ENCODE peak calls at places on chromosomes 6 and 20, in seven cellular contexts. One of them, this sample, is unnamed.

GRCh38 chr6:14759976-14760672 is 485.7 kb upstream of the JARID2 start:
- DNase-seq in iPS DF 19.7: no peak
- DNase-seq in activated effector memory CD4-positive, alpha-beta T cell treated with Interleukin-2 at 50 U/mL for 16 hours: no peak
- DNase-seq in retinal pigment epithelial cell: no peak
- DNase-seq in activated gamma-delta T cell: no peak
- DNase-seq in fibroblast of pulmonary artery: no peak
- DNase-seq in AG08396: no peak
- DNase-seq in this sample: no peak

GRCh38 chr6:54633601-54634000 is 213.0 kb upstream of the FAM83B start:
- DNase-seq in retinal pigment epithelial cell: no peak
- DNase-seq in iPS DF 19.7: no peak
- DNase-seq in fibroblast of pulmonary artery: no peak
- DNase-seq in AG08396: no peak
- DNase-seq in activated effector memory CD4-positive, alpha-beta T cell treated with Interleukin-2 at 50 U/mL for 16 hours: no peak
- DNase-seq in activated gamma-delta T cell: no peak
- DNase-seq in this sample: no peak

GRCh38 chr20:52105573-52106422 is 85.8 kb downstream of the ZFP64 start:
- DNase-seq in fibroblast of pulmonary artery: peak
- DNase-seq in activated effector memory CD4-positive, alpha-beta T cell treated with Interleukin-2 at 50 U/mL for 16 hours: no peak
- DNase-seq in iPS DF 19.7: peak
- DNase-seq in activated gamma-delta T cell: no peak
- DNase-seq in retinal pigment epithelial cell: no peak
- DNase-seq in AG08396: no peak
- DNase-seq in this sample: no peak

GRCh38 chr6:152846825-152847224 is 96.2 kb downstream of the VIP start:
- DNase-seq in activated gamma-delta T cell: no peak
- DNase-seq in activated effector memory CD4-positive, alpha-beta T cell treated with Interleukin-2 at 50 U/mL for 16 hours: no peak
- DNase-seq in fibroblast of pulmonary artery: no peak
- DNase-seq in iPS DF 19.7: no peak
- DNase-seq in AG08396: no peak
- DNase-seq in retinal pigment epithelial cell: peak
- DNase-seq in this sample: no peak

GRCh38 chr6:158552055-158552795 is 7.7 kb upstream of the TMEM181 start:
- DNase-seq in fibroblast of pulmonary artery: no peak
- DNase-seq in activated effector memory CD4-positive, alpha-beta T cell treated with Interleukin-2 at 50 U/mL for 16 hours: no peak
- DNase-seq in iPS DF 19.7: no peak
- DNase-seq in activated gamma-delta T cell: no peak
- DNase-seq in retinal pigment epithelial cell: no peak
- DNase-seq in AG08396: no peak
- DNase-seq in this sample: no peak

GRCh38 chr20:58447733-58448391 is 58.8 kb downstream of the VAPB start:
- DNase-seq in activated effector memory CD4-positive, alpha-beta T cell treated with Interleukin-2 at 50 U/mL for 16 hours: peak
- DNase-seq in activated gamma-delta T cell: no peak
- DNase-seq in iPS DF 19.7: peak
- DNase-seq in fibroblast of pulmonary artery: peak
- DNase-seq in retinal pigment epithelial cell: no peak
- DNase-seq in AG08396: peak
- DNase-seq in this sample: no peak

GRCh38 chr6:43120938-43121913 is 45.1 kb downstream of the PTK7 start:
- DNase-seq in iPS DF 19.7: no peak
- DNase-seq in activated effector memory CD4-positive, alpha-beta T cell treated with Interleukin-2 at 50 U/mL for 16 hours: no peak
- DNase-seq in activated gamma-delta T cell: no peak
- DNase-seq in retinal pigment epithelial cell: peak
- DNase-seq in fibroblast of pulmonary artery: peak
- DNase-seq in AG08396: peak
- DNase-seq in this sample: no peak

GRCh38 chr6:78952362-78952761 is 85.0 kb downstream of the IRAK1BP1 start:
- DNase-seq in fibroblast of pulmonary artery: no peak
- DNase-seq in activated gamma-delta T cell: no peak
- DNase-seq in retinal pigment epithelial cell: no peak
- DNase-seq in AG08396: no peak
- DNase-seq in iPS DF 19.7: no peak
- DNase-seq in activated effector memory CD4-positive, alpha-beta T cell treated with Interleukin-2 at 50 U/mL for 16 hours: no peak
- DNase-seq in this sample: no peak

GRCh38 chr6:145028144-145028818 is 707.0 kb downstream of the EPM2A start:
- DNase-seq in activated effector memory CD4-positive, alpha-beta T cell treated with Interleukin-2 at 50 U/mL for 16 hours: no peak
- DNase-seq in iPS DF 19.7: peak
- DNase-seq in retinal pigment epithelial cell: no peak
- DNase-seq in AG08396: no peak
- DNase-seq in fibroblast of pulmonary artery: peak
- DNase-seq in activated gamma-delta T cell: no peak
- DNase-seq in this sample: no peak

GRCh38 chr6:23228439-23229024 is 659.2 kb downstream of the HDGFL1 start:
- DNase-seq in activated gamma-delta T cell: no peak
- DNase-seq in fibroblast of pulmonary artery: no peak
- DNase-seq in AG08396: no peak
- DNase-seq in activated effector memory CD4-positive, alpha-beta T cell treated with Interleukin-2 at 50 U/mL for 16 hours: no peak
- DNase-seq in iPS DF 19.7: no peak
- DNase-seq in retinal pigment epithelial cell: no peak
- DNase-seq in this sample: no peak

GRCh38 chr20:3632311-3633004 is 30.7 kb downstream of the GFRA4 start:
- DNase-seq in activated effector memory CD4-positive, alpha-beta T cell treated with Interleukin-2 at 50 U/mL for 16 hours: no peak
- DNase-seq in activated gamma-delta T cell: no peak
- DNase-seq in retinal pigment epithelial cell: no peak
- DNase-seq in fibroblast of pulmonary artery: no peak
- DNase-seq in AG08396: no peak
- DNase-seq in iPS DF 19.7: no peak
- DNase-seq in this sample: no peak

GRCh38 chr6:166525567-166525966 is 60.9 kb downstream of the RAMACL start:
- DNase-seq in fibroblast of pulmonary artery: no peak
- DNase-seq in activated gamma-delta T cell: no peak
- DNase-seq in AG08396: no peak
- DNase-seq in activated effector memory CD4-positive, alpha-beta T cell treated with Interleukin-2 at 50 U/mL for 16 hours: no peak
- DNase-seq in retinal pigment epithelial cell: no peak
- DNase-seq in iPS DF 19.7: no peak
- DNase-seq in this sample: no peak

GRCh38 chr20:33554914-33555420 is 65.1 kb downstream of the CBFA2T2 start:
- DNase-seq in activated gamma-delta T cell: no peak
- DNase-seq in activated effector memory CD4-positive, alpha-beta T cell treated with Interleukin-2 at 50 U/mL for 16 hours: no peak
- DNase-seq in iPS DF 19.7: peak
- DNase-seq in retinal pigment epithelial cell: peak
- DNase-seq in AG08396: peak
- DNase-seq in fibroblast of pulmonary artery: peak
- DNase-seq in this sample: peak

GRCh38 chr20:6818033-6818808 is 50.7 kb downstream of the BMP2 start:
- DNase-seq in iPS DF 19.7: no peak
- DNase-seq in retinal pigment epithelial cell: no peak
- DNase-seq in fibroblast of pulmonary artery: peak
- DNase-seq in activated gamma-delta T cell: no peak
- DNase-seq in AG08396: peak
- DNase-seq in activated effector memory CD4-positive, alpha-beta T cell treated with Interleukin-2 at 50 U/mL for 16 hours: no peak
- DNase-seq in this sample: no peak

GRCh38 chr6:26553739-26554668 is 15.8 kb downstream of the HMGN4 start:
- DNase-seq in activated effector memory CD4-positive, alpha-beta T cell treated with Interleukin-2 at 50 U/mL for 16 hours: peak
- DNase-seq in AG08396: peak
- DNase-seq in iPS DF 19.7: no peak
- DNase-seq in activated gamma-delta T cell: no peak
- DNase-seq in retinal pigment epithelial cell: no peak
- DNase-seq in fibroblast of pulmonary artery: peak
- DNase-seq in this sample: peak

GRCh38 chr20:58339741-58340140 is 30.2 kb downstream of the RAB22A start:
- DNase-seq in activated effector memory CD4-positive, alpha-beta T cell treated with Interleukin-2 at 50 U/mL for 16 hours: no peak
- DNase-seq in AG08396: no peak
- DNase-seq in activated gamma-delta T cell: no peak
- DNase-seq in fibroblast of pulmonary artery: no peak
- DNase-seq in iPS DF 19.7: no peak
- DNase-seq in retinal pigment epithelial cell: no peak
- DNase-seq in this sample: no peak

GRCh38 chr6:166436195-166437139 is 53.7 kb upstream of the MPC1 start:
- DNase-seq in activated gamma-delta T cell: no peak
- DNase-seq in activated effector memory CD4-positive, alpha-beta T cell treated with Interleukin-2 at 50 U/mL for 16 hours: no peak
- DNase-seq in AG08396: no peak
- DNase-seq in fibroblast of pulmonary artery: no peak
- DNase-seq in iPS DF 19.7: no peak
- DNase-seq in retinal pigment epithelial cell: no peak
- DNase-seq in this sample: no peak

GRCh38 chr6:128601060-128601459 is 80.7 kb upstream of the PTPRK start:
- DNase-seq in fibroblast of pulmonary artery: peak
- DNase-seq in retinal pigment epithelial cell: peak
- DNase-seq in activated effector memory CD4-positive, alpha-beta T cell treated with Interleukin-2 at 50 U/mL for 16 hours: no peak
- DNase-seq in activated gamma-delta T cell: no peak
- DNase-seq in iPS DF 19.7: no peak
- DNase-seq in AG08396: peak
- DNase-seq in this sample: peak

GRCh38 chr20:2619961-2620595 is 32.4 kb upstream of the NOP56 start:
- DNase-seq in activated gamma-delta T cell: no peak
- DNase-seq in activated effector memory CD4-positive, alpha-beta T cell treated with Interleukin-2 at 50 U/mL for 16 hours: no peak
- DNase-seq in retinal pigment epithelial cell: peak
- DNase-seq in AG08396: no peak
- DNase-seq in fibroblast of pulmonary artery: no peak
- DNase-seq in iPS DF 19.7: no peak
- DNase-seq in this sample: no peak

GRCh38 chr6:35960192-35960591 is 39.3 kb upstream of the SRPK1 start:
- DNase-seq in activated gamma-delta T cell: no peak
- DNase-seq in fibroblast of pulmonary artery: no peak
- DNase-seq in iPS DF 19.7: no peak
- DNase-seq in retinal pigment epithelial cell: peak
- DNase-seq in AG08396: no peak
- DNase-seq in activated effector memory CD4-positive, alpha-beta T cell treated with Interleukin-2 at 50 U/mL for 16 hours: no peak
- DNase-seq in this sample: no peak

GRCh38 chr6:11126876-11127275 is 15.4 kb upstream of the ERVFRD-1 start:
- DNase-seq in retinal pigment epithelial cell: no peak
- DNase-seq in iPS DF 19.7: no peak
- DNase-seq in AG08396: no peak
- DNase-seq in fibroblast of pulmonary artery: no peak
- DNase-seq in activated gamma-delta T cell: no peak
- DNase-seq in activated effector memory CD4-positive, alpha-beta T cell treated with Interleukin-2 at 50 U/mL for 16 hours: no peak
- DNase-seq in this sample: no peak

GRCh38 chr6:20708367-20709124 is 174.3 kb downstream of the CDKAL1 start:
- DNase-seq in AG08396: peak
- DNase-seq in activated gamma-delta T cell: no peak
- DNase-seq in retinal pigment epithelial cell: peak
- DNase-seq in fibroblast of pulmonary artery: no peak
- DNase-seq in activated effector memory CD4-positive, alpha-beta T cell treated with Interleukin-2 at 50 U/mL for 16 hours: no peak
- DNase-seq in iPS DF 19.7: no peak
- DNase-seq in this sample: no peak

GRCh38 chr20:24208652-24209051 is 220.1 kb upstream of the GGTLC1 start:
- DNase-seq in fibroblast of pulmonary artery: no peak
- DNase-seq in AG08396: no peak
- DNase-seq in activated effector memory CD4-positive, alpha-beta T cell treated with Interleukin-2 at 50 U/mL for 16 hours: no peak
- DNase-seq in retinal pigment epithelial cell: no peak
- DNase-seq in iPS DF 19.7: no peak
- DNase-seq in activated gamma-delta T cell: no peak
- DNase-seq in this sample: no peak

GRCh38 chr6:147227770-147228320 is 23.6 kb downstream of the STXBP5 start:
- DNase-seq in AG08396: no peak
- DNase-seq in activated gamma-delta T cell: no peak
- DNase-seq in fibroblast of pulmonary artery: peak
- DNase-seq in iPS DF 19.7: no peak
- DNase-seq in activated effector memory CD4-positive, alpha-beta T cell treated with Interleukin-2 at 50 U/mL for 16 hours: no peak
- DNase-seq in retinal pigment epithelial cell: no peak
- DNase-seq in this sample: no peak

GRCh38 chr6:37373822-37374514 is 20.2 kb downstream of the RNF8 start:
- DNase-seq in fibroblast of pulmonary artery: peak
- DNase-seq in retinal pigment epithelial cell: no peak
- DNase-seq in AG08396: no peak
- DNase-seq in iPS DF 19.7: no peak
- DNase-seq in activated gamma-delta T cell: no peak
- DNase-seq in activated effector memory CD4-positive, alpha-beta T cell treated with Interleukin-2 at 50 U/mL for 16 hours: no peak
- DNase-seq in this sample: no peak

GRCh38 chr20:44066645-44067606 is 120.1 kb downstream of the JPH2 start:
- DNase-seq in activated gamma-delta T cell: no peak
- DNase-seq in retinal pigment epithelial cell: no peak
- DNase-seq in AG08396: no peak
- DNase-seq in iPS DF 19.7: no peak
- DNase-seq in fibroblast of pulmonary artery: no peak
- DNase-seq in activated effector memory CD4-positive, alpha-beta T cell treated with Interleukin-2 at 50 U/mL for 16 hours: no peak
- DNase-seq in this sample: no peak

GRCh38 chr20:35305682-35306556 is 13.7 kb upstream of the FAM83C start:
- DNase-seq in activated effector memory CD4-positive, alpha-beta T cell treated with Interleukin-2 at 50 U/mL for 16 hours: peak
- DNase-seq in iPS DF 19.7: no peak
- DNase-seq in retinal pigment epithelial cell: peak
- DNase-seq in fibroblast of pulmonary artery: peak
- DNase-seq in activated gamma-delta T cell: no peak
- DNase-seq in AG08396: peak
- DNase-seq in this sample: no peak

GRCh38 chr6:40302856-40303449 is 284.2 kb downstream of the LRFN2 start:
- DNase-seq in fibroblast of pulmonary artery: no peak
- DNase-seq in iPS DF 19.7: no peak
- DNase-seq in activated effector memory CD4-positive, alpha-beta T cell treated with Interleukin-2 at 50 U/mL for 16 hours: no peak
- DNase-seq in activated gamma-delta T cell: no peak
- DNase-seq in AG08396: no peak
- DNase-seq in retinal pigment epithelial cell: no peak
- DNase-seq in this sample: no peak

GRCh38 chr6:35568967-35569606 is 56.4 kb upstream of the TULP1 start:
- DNase-seq in AG08396: peak
- DNase-seq in iPS DF 19.7: no peak
- DNase-seq in activated effector memory CD4-positive, alpha-beta T cell treated with Interleukin-2 at 50 U/mL for 16 hours: peak
- DNase-seq in activated gamma-delta T cell: no peak
- DNase-seq in retinal pigment epithelial cell: no peak
- DNase-seq in fibroblast of pulmonary artery: peak
- DNase-seq in this sample: no peak

GRCh38 chr6:157065366-157065765 is 258.0 kb downstream of the TMEM242 start:
- DNase-seq in activated gamma-delta T cell: no peak
- DNase-seq in activated effector memory CD4-positive, alpha-beta T cell treated with Interleukin-2 at 50 U/mL for 16 hours: no peak
- DNase-seq in fibroblast of pulmonary artery: no peak
- DNase-seq in retinal pigment epithelial cell: no peak
- DNase-seq in iPS DF 19.7: no peak
- DNase-seq in AG08396: no peak
- DNase-seq in this sample: no peak

GRCh38 chr6:147201885-147202515 is 2.2 kb upstream of the STXBP5 start:
- DNase-seq in activated effector memory CD4-positive, alpha-beta T cell treated with Interleukin-2 at 50 U/mL for 16 hours: peak
- DNase-seq in fibroblast of pulmonary artery: peak
- DNase-seq in iPS DF 19.7: no peak
- DNase-seq in AG08396: peak
- DNase-seq in retinal pigment epithelial cell: no peak
- DNase-seq in activated gamma-delta T cell: no peak
- DNase-seq in this sample: peak